ENCODE peak calls at places on chromosomes 11 and 22, in seven cellular contexts. R is OCI-LY7, C is IMR-90, L is esophagus muscularis mucosa, F is lower lobe of right lung, D is body of pancreas, I is heart left ventricle. K is an unnamed sample.

GRCh38 chr11:1202776-1203504 is 19.9 kb upstream of the MUC5B start:
- DNase-seq in R (peak; percentile 55), C (peak; percentile 12), L (no peak), F (peak; percentile 69), D (peak; percentile 53), I (peak; percentile 19), K (no peak)

GRCh38 chr22:38276161-38276560 is 3.4 kb upstream of the TMEM184B start:
- DNase-seq in R (peak; percentile 87), C (no peak), L (no peak), F (no peak), D (no peak), I (no peak), K (no peak)

GRCh38 chr11:95058622-95059021 is 8.1 kb upstream of the SRSF8 start:
- DNase-seq in R (no peak), C (no peak), L (peak; percentile 42), F (no peak), D (no peak), I (no peak), K (no peak)

GRCh38 chr22:19420321-19420720 is 11.2 kb downstream of the HIRA start:
- DNase-seq in R (no peak), C (no peak), L (no peak), F (no peak), D (no peak), I (no peak), K (no peak)

GRCh38 chr22:41682033-41682807 is 6.4 kb downstream of the SNU13 start:
- DNase-seq in R (peak; percentile 81), C (peak; percentile 88), L (peak; percentile 93), F (peak; percentile 87), D (peak; percentile 85), I (peak; percentile 86), K (peak; percentile 43)

GRCh38 chr11:133832096-133833081 is 12.9 kb downstream of the SPATA19 start:
- DNase-seq in R (no peak), C (no peak), L (peak; percentile 55), F (no peak), D (no peak), I (no peak), K (no peak)

GRCh38 chr22:24200616-24201212 is 19.4 kb downstream of the SUSD2 start:
- DNase-seq in R (no peak), C (peak; percentile 51), L (no peak), F (no peak), D (no peak), I (no peak), K (peak; percentile 17)

GRCh38 chr22:37485006-37485713 is 1.0 kb downstream of the MFNG start:
- DNase-seq in R (peak; percentile 73), C (no peak), L (no peak), F (peak; percentile 69), D (peak; percentile 35), I (peak; percentile 50), K (no peak)

GRCh38 chr11:111393096-111393495 is 14.0 kb upstream of the POU2AF1 start:
- DNase-seq in R (no peak), C (no peak), L (no peak), F (no peak), D (no peak), I (no peak), K (no peak)

GRCh38 chr22:46262449-46263207 is 515 bp downstream of the PKDREJ start:
- DNase-seq in R (no peak), C (peak; percentile 35), L (no peak), F (peak; percentile 84), D (peak; percentile 61), I (peak; percentile 66), K (no peak)

GRCh38 chr11:121478895-121479281 is 26.1 kb upstream of the SORL1-AS1 start:
- DNase-seq in R (no peak), C (no peak), L (no peak), F (no peak), D (no peak), I (no peak), K (no peak)

GRCh38 chr11:64234840-64235379 is 526 bp downstream of the VEGFB start:
- DNase-seq in R (peak; percentile 72), C (no peak), L (no peak), F (no peak), D (peak; percentile 55), I (peak; percentile 59), K (no peak)

GRCh38 chr11:71336996-71337772 is 84.8 kb upstream of the SHANK2 start:
- DNase-seq in R (no peak), C (no peak), L (no peak), F (no peak), D (no peak), I (no peak), K (no peak)

GRCh38 chr11:1117970-1118369 is 39.8 kb upstream of the MUC5AC start:
- DNase-seq in R (no peak), C (no peak), L (no peak), F (no peak), D (no peak), I (no peak), K (no peak)

GRCh38 chr11:61083601-61084147 is 18.6 kb upstream of the CD5 start:
- DNase-seq in R (no peak), C (no peak), L (no peak), F (no peak), D (no peak), I (no peak), K (no peak)

GRCh38 chr11:133500435-133500834 is 31.9 kb downstream of the OPCML start:
- DNase-seq in R (no peak), C (no peak), L (peak; percentile 88), F (no peak), D (no peak), I (no peak), K (no peak)

DNA sequence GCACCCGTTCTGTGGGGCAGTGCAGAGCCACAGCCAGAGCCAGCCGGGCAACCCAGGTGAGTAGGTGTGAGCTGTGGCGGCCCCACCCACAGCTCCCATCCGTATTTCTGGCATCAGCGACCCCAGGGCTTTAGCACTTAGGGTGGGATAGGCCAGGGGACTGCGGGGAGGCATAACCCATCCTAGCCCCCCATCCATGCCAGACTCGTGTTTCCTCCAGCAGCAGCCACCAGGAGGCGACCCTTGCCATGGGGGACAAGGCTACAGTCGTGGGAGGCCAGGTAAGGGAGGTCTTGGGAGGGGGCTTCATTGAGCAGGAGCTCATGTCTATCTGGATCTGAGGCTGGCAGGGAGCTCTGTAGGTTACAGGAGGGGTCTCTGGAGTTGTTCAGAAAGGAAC is 873 bp downstream of the OTOG start:
- DNase-seq in R (no peak), C (no peak), L (no peak), F (no peak), D (no peak), I (no peak), K (no peak)
- TF ChIP-seq CTCF in R (no peak), C (no peak), L (no peak), F (no peak), D (no peak), I (no peak), K (no peak)

DNA sequence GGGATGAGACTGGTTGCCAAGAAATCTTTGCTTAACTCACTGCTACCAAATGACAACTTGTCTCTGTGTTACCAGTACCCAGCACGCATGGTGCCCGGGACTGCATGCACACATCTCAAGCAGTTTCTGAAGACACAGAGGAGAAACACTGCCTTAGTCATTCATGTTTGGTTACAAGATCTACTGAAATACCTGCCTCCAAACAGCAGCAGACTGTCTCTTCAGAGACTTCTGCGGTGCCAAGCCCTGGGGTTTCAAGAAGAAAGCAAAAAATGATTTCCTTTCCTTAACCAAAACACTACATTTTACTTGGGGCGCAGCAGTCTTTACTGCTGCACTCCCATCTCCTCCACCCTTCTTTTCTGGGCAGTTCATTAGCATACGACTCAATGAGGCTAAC is 4.2 kb downstream of the NAP1L4 start:
- DNase-seq in R (no peak), C (no peak), L (no peak), F (no peak), D (no peak), I (no peak), K (no peak)
- H3K4me3 ChIP-seq in R (peak overlapping the region; percentile 97), C (no peak overlapping the region), L (no peak overlapping the region), F (peak overlapping the region; percentile 89), D (no peak overlapping the region), I (no peak overlapping the region), K (no peak overlapping the region)

GRCh38 chr22:22870577-22871398 is 16.8 kb upstream of the IGLL5 start:
- DNase-seq in R (peak; percentile 82), C (no peak), L (peak; percentile 60), F (no peak), D (no peak), I (no peak), K (no peak)
- TF ChIP-seq CTCF in R (peak; percentile 83), C (peak; percentile 4), L (no peak), F (no peak), D (no peak), I (no peak), K (no peak)

DNA sequence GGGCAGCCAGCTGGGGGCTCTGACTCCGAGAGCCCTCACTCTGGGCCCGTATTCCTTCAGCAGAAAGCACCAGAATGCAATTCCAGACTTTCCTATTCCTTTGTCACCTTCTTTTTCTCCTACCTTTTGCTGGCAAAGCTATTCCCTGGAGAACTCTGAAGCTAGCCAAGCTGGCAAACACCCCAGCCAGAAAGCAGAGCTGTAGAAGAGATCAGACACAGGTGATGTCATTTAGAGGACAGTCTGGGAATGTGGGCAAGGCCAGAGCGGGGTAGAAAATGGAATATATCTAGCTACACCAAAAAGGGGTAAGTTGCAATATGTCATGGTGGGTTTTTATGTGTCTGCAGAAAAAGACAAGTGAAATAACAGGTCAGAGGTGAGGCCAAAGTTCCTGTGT is 205.1 kb downstream of the NXPE2 start:
- DNase-seq in R (no peak), C (no peak), L (no peak), F (no peak), D (no peak), I (peak; percentile 11), K (no peak)
- H3K4me3 ChIP-seq in R (no peak overlapping the region), C (no peak overlapping the region), L (no peak overlapping the region), F (no peak overlapping the region), D (no peak overlapping the region), I (no peak overlapping the region), K (no peak overlapping the region)

GRCh38 chr11:129287920-129288319 is 87.7 kb upstream of the BARX2 start:
- DNase-seq in R (no peak), C (no peak), L (no peak), F (no peak), D (no peak), I (no peak), K (no peak)

GRCh38 chr11:129291556-129291955 is 84.1 kb upstream of the BARX2 start:
- DNase-seq in R (no peak), C (no peak), L (no peak), F (no peak), D (no peak), I (no peak), K (no peak)

GRCh38 chr11:129290966-129291365 is 84.7 kb upstream of the BARX2 start:
- DNase-seq in R (no peak), C (no peak), L (no peak), F (no peak), D (no peak), I (no peak), K (no peak)

GRCh38 chr11:129292092-129292491 is 83.6 kb upstream of the BARX2 start:
- DNase-seq in R (no peak), C (no peak), L (no peak), F (no peak), D (no peak), I (no peak), K (no peak)

DNA sequence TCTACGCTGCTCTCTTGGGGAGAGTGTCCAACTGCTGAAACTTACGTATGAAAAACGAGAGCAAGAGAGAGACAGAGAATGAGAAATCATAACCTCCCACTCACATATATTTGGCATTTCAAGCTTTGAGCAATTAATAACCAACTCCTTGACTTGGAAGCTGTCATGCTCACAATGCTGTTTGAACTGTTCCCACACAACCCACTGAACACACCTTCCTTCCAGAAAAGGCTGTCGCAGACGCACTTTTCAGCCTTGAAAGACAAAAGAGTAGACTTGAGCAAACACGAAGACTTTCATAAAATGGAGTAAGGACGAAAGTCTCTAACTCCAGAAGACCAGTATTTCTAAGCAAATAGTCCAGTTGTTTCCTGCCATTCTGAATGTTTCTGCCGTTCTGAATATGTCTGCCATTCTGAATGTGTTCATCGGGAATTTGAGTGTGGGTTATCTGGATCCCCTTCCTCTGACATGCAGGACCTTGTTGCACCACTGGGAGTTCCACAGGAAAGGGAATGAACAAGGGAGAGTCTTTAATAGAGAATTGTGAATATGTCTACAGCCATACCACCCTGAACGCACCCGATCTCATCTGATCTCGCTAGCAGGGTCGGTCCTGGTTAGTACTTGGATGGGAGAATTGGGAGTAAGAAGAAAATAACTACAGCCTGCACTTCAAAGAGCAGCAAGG is 86.2 kb upstream of the BARX2 start:
- DNase-seq in R (no peak), C (no peak), L (no peak), F (no peak), D (no peak), I (no peak), K (no peak)
- TF ChIP-seq CTCF in R (no peak), C (no peak), L (no peak), F (no peak), D (no peak), I (no peak), K (no peak)